ENCODE peak calls at places on chromosomes 12 and 14, in five cellular contexts. K is ELR; H is GM12891; B is HFF-Myc; L is CD8-positive, alpha-beta T cell. T is an unnamed sample.

GRCh38 chr12:106173442-106173841 is 34.7 kb upstream of the NUAK1 start:
- DNase-seq in K (no peak), H (no peak), B (no peak), L (no peak), T (no peak)

GRCh38 chr12:93115646-93116045 is 186.6 kb upstream of the EEA1 start:
- DNase-seq in K (no peak), H (no peak), B (no peak), L (no peak), T (no peak)

GRCh38 chr12:3323002-3323685 is 167.9 kb upstream of the PRMT8 start:
- DNase-seq in K (no peak), H (no peak), B (no peak), L (no peak), T (no peak)

GRCh38 chr12:64566882-64567517 is 43.3 kb upstream of the RASSF3 start:
- DNase-seq in K (no peak), H (no peak), B (no peak), L (no peak), T (no peak)

GRCh38 chr14:105393151-105393550 is 5.2 kb upstream of the TEX22 start:
- DNase-seq in K (no peak), H (no peak), B (no peak), L (no peak), T (no peak)

GRCh38 chr12:5043589-5044419 is at the start of gene KCNA5:
- DNase-seq in K (no peak), H (no peak), B (no peak), L (no peak), T (no peak)

GRCh38 chr14:33986804-33987203 is 35.9 kb upstream of the EGLN3 start:
- DNase-seq in K (peak; percentile 59), H (no peak), B (peak; percentile 83), L (no peak), T (no peak)

GRCh38 chr14:92551066-92551841 is 37.7 kb downstream of the RIN3 start:
- DNase-seq in K (no peak), H (no peak), B (no peak), L (no peak), T (no peak)

GRCh38 chr12:118980407-118981014 is 830 bp upstream of the SRRM4 start:
- DNase-seq in K (no peak), H (no peak), B (no peak), L (no peak), T (no peak)

GRCh38 chr14:94544726-94545125 is 16.5 kb upstream of the SERPINA4 start:
- DNase-seq in K (no peak), H (no peak), B (no peak), L (no peak), T (no peak)

GRCh38 chr12:54017845-54018607 is 9.2 kb downstream of the HOXC8 start:
- DNase-seq in K (peak; percentile 88), H (peak; percentile 95), B (no peak), L (peak; percentile 70), T (peak; percentile 93)

GRCh38 chr12:54207539-54208267 is 18.9 kb upstream of the SMUG1 start:
- DNase-seq in K (peak; percentile 76), H (peak; percentile 68), B (no peak), L (peak; percentile 84), T (peak; percentile 65)

GRCh38 chr14:51651388-51652167 is at the start of gene FRMD6:
- DNase-seq in K (peak; percentile 90), H (peak; percentile 71), B (peak; percentile 72), L (peak; percentile 76), T (peak; percentile 76)

GRCh38 chr14:21860172-21860571 is 186.6 kb upstream of the OR4E1 start:
- DNase-seq in K (peak; percentile 28), H (no peak), B (no peak), L (peak; percentile 46), T (no peak)

GRCh38 chr12:97177482-97177881 is 270.4 kb downstream of the NEDD1 start:
- DNase-seq in K (peak; percentile 55), H (no peak), B (no peak), L (no peak), T (no peak)

GRCh38 chr14:49893309-49894213 is 679 bp downstream of the ARF6 start:
- DNase-seq in K (peak; percentile 53), H (peak; percentile 59), B (no peak), L (peak; percentile 72), T (peak; percentile 36)

GRCh38 chr12:11877869-11878780 is 192.6 kb upstream of the BCL2L14 start:
- DNase-seq in K (peak; percentile 77), H (no peak), B (peak; percentile 36), L (no peak), T (no peak)

GRCh38 chr14:104777808-104778249 is 17.7 kb downstream of the AKT1 start:
- DNase-seq in K (no peak), H (no peak), B (no peak), L (no peak), T (no peak)

GRCh38 chr14:61477845-61478438 is 156.6 kb downstream of the PRKCH start:
- DNase-seq in K (peak; percentile 62), H (no peak), B (no peak), L (no peak), T (no peak)

GRCh38 chr12:57089259-57090245 is 638 bp downstream of the NAB2 start:
- DNase-seq in K (peak; percentile 79), H (no peak), B (no peak), L (peak; percentile 48), T (no peak)

T was measured in GM19239.